ENCODE peak calls at places on chromosomes 13 and 19, in six cellular contexts. A, P, H, Y, G and N are unnamed samples.

GRCh38 chr13:84844473-84844872 is 954.7 kb downstream of the SLITRK6 start:
- DNase-seq in A (no peak), P (peak), H (no peak), Y (no peak), G (no peak), N (peak)

GRCh38 chr13:112756511-112756966 is 66.7 kb downstream of the ATP11A start:
- DNase-seq in A (no peak), P (no peak), H (no peak), Y (no peak), G (no peak), N (peak)

GRCh38 chr19:47152632-47153031 is 22.0 kb downstream of the SAE1 start:
- DNase-seq in A (peak), P (peak), H (no peak), Y (no peak), G (no peak), N (no peak)

GRCh38 chr13:30752201-30752797 is 17.0 kb downstream of the ALOX5AP start:
- DNase-seq in A (peak), P (no peak), H (peak), Y (no peak), G (no peak), N (peak)

GRCh38 chr13:54210397-54211050 is 1181.9 kb downstream of the OLFM4 start:
- DNase-seq in A (no peak), P (peak), H (no peak), Y (no peak), G (no peak), N (no peak)

GRCh38 chr19:46852830-46853229 is 2.2 kb upstream of the AP2S1 start:
- DNase-seq in A (no peak), P (no peak), H (no peak), Y (no peak), G (no peak), N (no peak)

GRCh38 chr13:34201050-34201913 is 383.3 kb downstream of the RFC3 start:
- DNase-seq in A (peak), P (peak), H (peak), Y (no peak), G (no peak), N (peak)

GRCh38 chr13:23660249-23660648 is 90.0 kb downstream of the TNFRSF19 start:
- DNase-seq in A (no peak), P (no peak), H (no peak), Y (no peak), G (no peak), N (no peak)

GRCh38 chr13:91381371-91381770 is 17.1 kb upstream of the GPC5 start:
- DNase-seq in A (peak), P (peak), H (peak), Y (no peak), G (peak), N (peak)

GRCh38 chr19:44604241-44604640 is 9.1 kb upstream of the IGSF23 start:
- DNase-seq in A (no peak), P (no peak), H (no peak), Y (no peak), G (peak), N (no peak)

GRCh38 chr19:15266683-15267082 is 34.4 kb upstream of the EPHX3 start:
- DNase-seq in A (no peak), P (no peak), H (no peak), Y (no peak), G (no peak), N (no peak)

GRCh38 chr19:15905026-15905425 is 7.2 kb upstream of the CYP4F2 start:
- DNase-seq in A (no peak), P (no peak), H (no peak), Y (no peak), G (no peak), N (no peak)

GRCh38 chr13:62250501-62251175 is 835.0 kb upstream of the PCDH20 start:
- DNase-seq in A (no peak), P (no peak), H (no peak), Y (no peak), G (no peak), N (peak)

GRCh38 chr13:93767231-93767916 is 540.8 kb downstream of the GPC6 start:
- DNase-seq in A (no peak), P (no peak), H (no peak), Y (no peak), G (no peak), N (peak)

GRCh38 chr19:33514885-33515485 is 6.6 kb downstream of the PEPD start:
- DNase-seq in A (no peak), P (peak), H (no peak), Y (no peak), G (no peak), N (no peak)

GRCh38 chr19:1513492-1514294 is 874 bp upstream of the ADAMTSL5 start:
- DNase-seq in A (peak), P (peak), H (no peak), Y (peak), G (no peak), N (peak)

GRCh38 chr13:113819341-113819730 is 44.5 kb downstream of the GAS6 start:
- DNase-seq in A (no peak), P (no peak), H (no peak), Y (no peak), G (no peak), N (no peak)

GRCh38 chr13:113822266-113822665 is 41.6 kb downstream of the GAS6 start:
- DNase-seq in A (no peak), P (no peak), H (no peak), Y (no peak), G (no peak), N (no peak)

GRCh38 chr13:113819731-113820715 is 43.9 kb downstream of the GAS6 start:
- DNase-seq in A (no peak), P (no peak), H (no peak), Y (no peak), G (no peak), N (peak)

GRCh38 chr13:113821847-113822246 is 42.0 kb downstream of the GAS6 start:
- DNase-seq in A (no peak), P (no peak), H (no peak), Y (no peak), G (no peak), N (no peak)

DNA sequence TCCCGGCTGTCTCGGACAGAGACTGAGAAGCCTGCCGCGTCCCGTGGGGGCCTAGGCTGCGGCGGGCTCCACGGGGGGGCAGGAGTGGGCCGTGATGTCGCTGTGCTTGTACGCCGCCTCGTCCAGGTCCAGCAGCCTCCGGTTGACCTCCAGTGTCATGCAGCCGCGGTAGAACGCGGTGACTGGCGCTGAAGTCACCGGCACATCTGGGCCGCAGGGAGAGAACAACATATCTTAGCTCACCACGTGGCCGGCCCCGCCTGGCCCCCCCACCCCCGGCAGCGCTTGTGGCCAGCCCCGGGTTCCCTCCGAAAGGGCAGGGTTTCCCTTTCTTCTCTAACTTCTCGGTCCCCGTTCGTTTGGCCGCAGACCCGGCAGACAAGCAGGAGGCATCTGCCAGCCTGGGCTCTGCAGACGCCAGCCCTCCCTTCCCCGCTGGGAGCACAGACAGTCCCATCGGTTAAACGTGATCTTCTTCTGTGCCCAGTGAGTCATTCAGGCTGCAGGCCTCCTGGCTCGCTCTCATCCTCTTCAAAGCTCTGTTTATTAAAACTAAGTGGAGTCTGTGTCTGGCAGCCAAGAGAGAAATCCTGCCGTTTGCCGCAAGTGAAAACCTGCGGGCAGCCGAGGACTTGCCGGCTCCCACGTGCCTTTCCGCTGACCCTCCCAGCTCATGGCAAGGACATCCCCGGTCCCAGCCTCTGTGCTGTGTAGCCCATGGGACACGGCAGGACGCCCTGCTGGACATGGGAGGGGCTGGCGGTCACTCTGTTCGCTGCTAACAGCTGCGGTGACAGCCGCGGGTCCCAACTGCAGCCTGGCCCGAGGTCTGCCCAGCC is 42.8 kb downstream of the GAS6 start:
- DNase-seq in A (peak), P (peak), H (peak), Y (no peak), G (peak), N (peak)
- TF ChIP-seq CTCF in A (peak), P (peak), H (no peak), Y (no peak), G (no peak), N (no peak)

GRCh38 chr19:50207730-50208129 is 4.3 kb downstream of the MYH14 start:
- DNase-seq in A (no peak), P (no peak), H (no peak), Y (no peak), G (no peak), N (no peak)

GRCh38 chr19:50204811-50205675 is 1.6 kb downstream of the MYH14 start:
- DNase-seq in A (no peak), P (peak), H (no peak), Y (no peak), G (no peak), N (no peak)

GRCh38 chr19:50205681-50206138 is 2.3 kb downstream of the MYH14 start:
- DNase-seq in A (no peak), P (no peak), H (no peak), Y (no peak), G (no peak), N (no peak)

GRCh38 chr19:50204081-50204428 is 633 bp downstream of the MYH14 start:
- DNase-seq in A (no peak), P (no peak), H (no peak), Y (no peak), G (no peak), N (no peak)

GRCh38 chr19:50206191-50206590 is 2.8 kb downstream of the MYH14 start:
- DNase-seq in A (no peak), P (no peak), H (no peak), Y (no peak), G (no peak), N (no peak)
- H3K4me3 ChIP-seq in A (no peak), P (peak), H (no peak), Y (no peak), G (no peak), N (no peak)

GRCh38 chr13:59425211-59425721 is 738.5 kb downstream of the DIAPH3 start:
- DNase-seq in A (peak), P (no peak), H (peak), Y (no peak), G (no peak), N (peak)
- TF ChIP-seq CTCF in A (no peak), P (no peak), H (no peak), Y (no peak), G (no peak), N (no peak)

DNA sequence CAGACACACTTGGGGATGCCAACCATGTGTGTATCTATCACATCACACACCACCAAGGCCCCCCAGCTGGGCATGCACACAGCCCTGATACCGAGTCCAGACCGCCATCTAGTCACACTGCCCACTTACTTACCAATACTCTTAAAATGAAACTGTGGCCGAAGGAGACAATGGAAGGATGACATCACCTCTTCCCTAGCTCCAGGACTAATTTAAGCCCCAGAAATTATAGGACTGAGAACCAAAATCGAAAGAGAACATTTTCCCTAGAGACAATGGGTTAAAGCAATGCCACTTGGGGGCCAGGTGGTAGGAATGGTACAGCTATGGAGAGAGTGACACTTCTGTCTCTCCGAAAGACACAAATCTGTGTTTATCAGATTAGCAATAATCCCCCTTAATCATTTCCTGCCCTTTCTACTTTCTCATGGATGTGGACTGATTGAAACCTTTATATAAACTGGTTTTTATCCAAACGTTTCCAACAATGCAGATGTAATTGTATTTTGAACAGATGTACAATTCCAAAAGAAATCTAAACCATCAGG is 663 bp upstream of the GGACT start:
- DNase-seq in A (peak), P (no peak), H (no peak), Y (no peak), G (peak), N (no peak)
- H3K4me3 ChIP-seq in A (no peak), P (no peak), H (no peak), Y (peak), G (no peak), N (no peak)

GRCh38 chr13:73754727-73755292 is 379.4 kb downstream of the KLF12 start:
- DNase-seq in A (peak), P (peak), H (peak), Y (no peak), G (peak), N (peak)
- TF ChIP-seq CTCF in A (peak), P (peak), H (peak), Y (peak), G (peak), N (peak)

GRCh38 chr13:52738719-52739467 is 727 bp downstream of the CNMD start:
- DNase-seq in A (no peak), P (no peak), H (no peak), Y (peak), G (peak), N (no peak)
- H3K4me3 ChIP-seq in A (peak), P (no peak), H (peak), Y (peak), G (peak), N (peak)

GRCh38 chr19:389246-389934 is 19.6 kb downstream of the C2CD4C start:
- DNase-seq in A (no peak), P (no peak), H (no peak), Y (no peak), G (no peak), N (no peak)
- TF ChIP-seq CTCF in A (no peak), P (no peak), H (no peak), Y (no peak), G (no peak), N (no peak)

GRCh38 chr19:3029070-3029923 is at the start of gene TLE2:
- DNase-seq in A (no peak), P (no peak), H (no peak), Y (no peak), G (peak), N (no peak)
- H3K4me3 ChIP-seq in A (peak), P (peak), H (peak), Y (peak), G (peak), N (peak)

DNA sequence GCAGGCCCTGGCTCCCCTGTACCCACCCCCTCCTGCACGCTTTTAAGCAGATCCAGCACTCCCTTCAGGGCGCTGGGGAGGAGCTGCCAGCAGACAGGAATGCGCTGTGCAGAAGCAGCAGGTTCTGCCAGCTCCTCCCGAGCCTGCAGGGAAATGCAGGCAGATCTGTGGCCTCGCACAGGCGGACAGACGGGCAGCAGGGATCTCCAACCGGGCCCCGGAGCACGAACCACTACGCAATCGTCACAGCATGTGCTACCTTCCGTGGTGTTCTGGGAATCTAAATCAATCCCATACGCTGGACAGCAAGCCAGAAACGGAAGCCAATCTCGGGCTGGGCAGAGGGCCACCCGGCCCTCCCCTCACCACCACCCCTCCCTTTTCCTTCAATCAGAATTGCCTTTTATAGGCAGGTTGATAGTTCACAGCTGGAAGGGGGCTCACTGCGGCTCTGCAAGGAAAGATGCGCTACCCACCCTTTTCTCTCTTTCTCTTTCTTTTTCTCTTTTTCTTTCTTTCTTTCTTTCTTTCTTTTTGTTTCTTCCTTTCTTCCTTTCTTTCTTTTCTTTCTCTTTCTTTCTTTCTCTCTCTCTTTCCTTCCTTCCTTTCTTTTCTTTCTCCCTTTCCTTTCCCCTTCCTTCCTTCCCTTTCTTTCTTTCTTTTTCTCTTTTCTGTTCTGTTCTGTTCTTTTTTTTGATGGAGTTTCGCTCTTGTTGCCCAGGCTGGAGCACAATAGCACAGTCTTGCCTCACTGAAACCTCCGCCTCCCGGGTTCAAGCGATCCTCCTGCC is 99.9 kb downstream of the GNG7 start:
- DNase-seq in A (peak), P (peak), H (peak), Y (no peak), G (peak), N (peak)
- TF ChIP-seq CTCF in A (peak), P (no peak), H (no peak), Y (no peak), G (no peak), N (no peak)